ENCODE peak calls at places on chromosomes 16 and 17, in six cellular contexts. One of them, this sample, is unnamed.

GRCh38 chr17:13359774-13360173 is 242.0 kb downstream of the HS3ST3A1 start:
- DNase-seq in AG09309: no peak
- DNase-seq in GM23248: no peak
- DNase-seq in endothelial cell: no peak
- DNase-seq in prostate gland: no peak
- DNase-seq in stimulated activated CD4-positive, alpha-beta T cell treated with anti-CD3 and anti-CD28 coated beads, TNF-alpha, amount 100 ng/mL, for 1 hour: no peak
- DNase-seq in this sample: no peak

GRCh38 chr17:6286239-6286638 is 148.7 kb downstream of the AIPL1 start:
- DNase-seq in endothelial cell: no peak
- DNase-seq in prostate gland: no peak
- DNase-seq in stimulated activated CD4-positive, alpha-beta T cell treated with anti-CD3 and anti-CD28 coated beads, TNF-alpha, amount 100 ng/mL, for 1 hour: no peak
- DNase-seq in GM23248: no peak
- DNase-seq in AG09309: no peak
- DNase-seq in this sample: no peak

GRCh38 chr17:35376245-35376644 is 2.8 kb upstream of the SLFN11 start:
- DNase-seq in stimulated activated CD4-positive, alpha-beta T cell treated with anti-CD3 and anti-CD28 coated beads, TNF-alpha, amount 100 ng/mL, for 1 hour: no peak
- DNase-seq in AG09309: no peak
- DNase-seq in GM23248: peak; percentile 76
- DNase-seq in endothelial cell: no peak
- DNase-seq in prostate gland: no peak
- DNase-seq in this sample: no peak

GRCh38 chr16:74064120-74064735 is 232.4 kb upstream of the PSMD7 start:
- DNase-seq in AG09309: no peak
- DNase-seq in prostate gland: no peak
- DNase-seq in GM23248: peak; percentile 6
- DNase-seq in endothelial cell: no peak
- DNase-seq in stimulated activated CD4-positive, alpha-beta T cell treated with anti-CD3 and anti-CD28 coated beads, TNF-alpha, amount 100 ng/mL, for 1 hour: no peak
- DNase-seq in this sample: no peak

GRCh38 chr17:36947922-36948716 is 635 bp upstream of the AATF start:
- DNase-seq in AG09309: no peak
- DNase-seq in stimulated activated CD4-positive, alpha-beta T cell treated with anti-CD3 and anti-CD28 coated beads, TNF-alpha, amount 100 ng/mL, for 1 hour: no peak
- DNase-seq in prostate gland: no peak
- DNase-seq in endothelial cell: no peak
- DNase-seq in GM23248: no peak
- DNase-seq in this sample: no peak

GRCh38 chr17:72706396-72706981 is 386.0 kb downstream of the SLC39A11 start:
- DNase-seq in endothelial cell: no peak
- DNase-seq in prostate gland: peak; percentile 43
- DNase-seq in GM23248: no peak
- DNase-seq in AG09309: no peak
- DNase-seq in stimulated activated CD4-positive, alpha-beta T cell treated with anti-CD3 and anti-CD28 coated beads, TNF-alpha, amount 100 ng/mL, for 1 hour: no peak
- DNase-seq in this sample: no peak

GRCh38 chr17:43563262-43564079 is 17.3 kb upstream of the ETV4 start:
- DNase-seq in AG09309: no peak
- DNase-seq in prostate gland: no peak
- DNase-seq in GM23248: no peak
- DNase-seq in endothelial cell: no peak
- DNase-seq in stimulated activated CD4-positive, alpha-beta T cell treated with anti-CD3 and anti-CD28 coated beads, TNF-alpha, amount 100 ng/mL, for 1 hour: no peak
- DNase-seq in this sample: no peak

GRCh38 chr17:80529904-80530292 is 14.7 kb upstream of the RPTOR start:
- DNase-seq in endothelial cell: no peak
- DNase-seq in prostate gland: no peak
- DNase-seq in stimulated activated CD4-positive, alpha-beta T cell treated with anti-CD3 and anti-CD28 coated beads, TNF-alpha, amount 100 ng/mL, for 1 hour: no peak
- DNase-seq in GM23248: no peak
- DNase-seq in AG09309: no peak
- DNase-seq in this sample: no peak

GRCh38 chr17:80981062-80981902 is 10.4 kb upstream of the CHMP6 start:
- DNase-seq in AG09309: no peak
- DNase-seq in stimulated activated CD4-positive, alpha-beta T cell treated with anti-CD3 and anti-CD28 coated beads, TNF-alpha, amount 100 ng/mL, for 1 hour: no peak
- DNase-seq in prostate gland: no peak
- DNase-seq in GM23248: no peak
- DNase-seq in endothelial cell: peak; percentile 73
- DNase-seq in this sample: peak; percentile 75